ENCODE peak calls at places on chromosomes 1 and 21, in seven cellular contexts. One of them, this sample, is unnamed.

GRCh38 chr1:36966242-36966641 is 68.1 kb downstream of the GRIK3 start:
- DNase-seq in spleen: no peak
- DNase-seq in esophagus muscularis mucosa: no peak
- DNase-seq in transverse colon: no peak
- DNase-seq in breast epithelium: no peak
- DNase-seq in suprapubic skin: no peak
- DNase-seq in vagina: no peak
- DNase-seq in this sample: no peak

GRCh38 chr21:32803651-32804050 is 32.1 kb upstream of the PAXBP1 start:
- DNase-seq in spleen: no peak
- DNase-seq in esophagus muscularis mucosa: peak; percentile 31
- DNase-seq in transverse colon: no peak
- DNase-seq in breast epithelium: no peak
- DNase-seq in suprapubic skin: no peak
- DNase-seq in vagina: no peak
- DNase-seq in this sample: no peak

GRCh38 chr1:60573726-60574409 is 500.3 kb upstream of the C1orf87 start:
- DNase-seq in spleen: no peak
- DNase-seq in esophagus muscularis mucosa: no peak
- DNase-seq in transverse colon: no peak
- DNase-seq in breast epithelium: no peak
- DNase-seq in suprapubic skin: no peak
- DNase-seq in vagina: no peak
- DNase-seq in this sample: no peak

GRCh38 chr1:101438359-101438758 is 201.5 kb downstream of the S1PR1 start:
- DNase-seq in spleen: no peak
- DNase-seq in esophagus muscularis mucosa: no peak
- DNase-seq in transverse colon: no peak
- DNase-seq in breast epithelium: no peak
- DNase-seq in suprapubic skin: no peak
- DNase-seq in vagina: no peak
- DNase-seq in this sample: no peak

GRCh38 chr1:31688233-31688918 is 15.4 kb downstream of the COL16A1 start:
- DNase-seq in spleen: no peak
- DNase-seq in esophagus muscularis mucosa: no peak
- DNase-seq in transverse colon: no peak
- DNase-seq in breast epithelium: no peak
- DNase-seq in suprapubic skin: no peak
- DNase-seq in vagina: no peak
- DNase-seq in this sample: no peak

GRCh38 chr1:169550294-169550693 is 36.0 kb downstream of the F5 start:
- DNase-seq in spleen: no peak
- DNase-seq in esophagus muscularis mucosa: no peak
- DNase-seq in transverse colon: no peak
- DNase-seq in breast epithelium: no peak
- DNase-seq in suprapubic skin: no peak
- DNase-seq in vagina: no peak
- DNase-seq in this sample: no peak

GRCh38 chr1:46532498-46533178 is 18.8 kb downstream of the KNCN start:
- DNase-seq in spleen: peak; percentile 94
- DNase-seq in esophagus muscularis mucosa: no peak
- DNase-seq in transverse colon: peak; percentile 63
- DNase-seq in breast epithelium: no peak
- DNase-seq in suprapubic skin: no peak
- DNase-seq in vagina: no peak
- DNase-seq in this sample: peak; percentile 80

GRCh38 chr21:41664881-41665765 is 101.7 kb downstream of the RIPK4 start:
- DNase-seq in spleen: peak; percentile 62
- DNase-seq in esophagus muscularis mucosa: no peak
- DNase-seq in transverse colon: no peak
- DNase-seq in breast epithelium: no peak
- DNase-seq in suprapubic skin: peak; percentile 75
- DNase-seq in vagina: no peak
- DNase-seq in this sample: no peak

GRCh38 chr1:209893751-209894150 is 44.3 kb upstream of the SYT14 start:
- DNase-seq in spleen: no peak
- DNase-seq in esophagus muscularis mucosa: peak; percentile 7
- DNase-seq in transverse colon: no peak
- DNase-seq in breast epithelium: no peak
- DNase-seq in suprapubic skin: no peak
- DNase-seq in vagina: no peak
- DNase-seq in this sample: no peak

GRCh38 chr1:155062702-155063411 is 683 bp upstream of the EFNA4 start:
- DNase-seq in spleen: peak; percentile 89
- DNase-seq in esophagus muscularis mucosa: no peak
- DNase-seq in transverse colon: peak; percentile 84
- DNase-seq in breast epithelium: peak; percentile 69
- DNase-seq in suprapubic skin: peak; percentile 81
- DNase-seq in vagina: no peak
- DNase-seq in this sample: no peak

GRCh38 chr1:172719066-172719627 is 60.2 kb downstream of the FASLG start:
- DNase-seq in spleen: no peak
- DNase-seq in esophagus muscularis mucosa: no peak
- DNase-seq in transverse colon: no peak
- DNase-seq in breast epithelium: no peak
- DNase-seq in suprapubic skin: no peak
- DNase-seq in vagina: no peak
- DNase-seq in this sample: no peak

GRCh38 chr1:43058545-43059360 is 100.1 kb upstream of the SLC2A1 start:
- DNase-seq in spleen: no peak
- DNase-seq in esophagus muscularis mucosa: no peak
- DNase-seq in transverse colon: no peak
- DNase-seq in breast epithelium: no peak
- DNase-seq in suprapubic skin: no peak
- DNase-seq in vagina: peak; percentile 70
- DNase-seq in this sample: no peak

GRCh38 chr1:33872681-33873080 is 8.8 kb downstream of the HMGB4 start:
- DNase-seq in spleen: no peak
- DNase-seq in esophagus muscularis mucosa: no peak
- DNase-seq in transverse colon: no peak
- DNase-seq in breast epithelium: no peak
- DNase-seq in suprapubic skin: no peak
- DNase-seq in vagina: no peak
- DNase-seq in this sample: no peak

GRCh38 chr1:2928733-2929325 is 92.4 kb upstream of the ACTRT2 start:
- DNase-seq in spleen: no peak
- DNase-seq in esophagus muscularis mucosa: no peak
- DNase-seq in transverse colon: no peak
- DNase-seq in breast epithelium: no peak
- DNase-seq in suprapubic skin: no peak
- DNase-seq in vagina: no peak
- DNase-seq in this sample: no peak

GRCh38 chr1:113947388-113948107 is 18.4 kb downstream of the HIPK1 start:
- DNase-seq in spleen: no peak
- DNase-seq in esophagus muscularis mucosa: no peak
- DNase-seq in transverse colon: no peak
- DNase-seq in breast epithelium: no peak
- DNase-seq in suprapubic skin: no peak
- DNase-seq in vagina: no peak
- DNase-seq in this sample: no peak

GRCh38 chr1:27026621-27027574 is 14.2 kb upstream of the TENT5B start:
- DNase-seq in spleen: no peak
- DNase-seq in esophagus muscularis mucosa: no peak
- DNase-seq in transverse colon: peak; percentile 30
- DNase-seq in breast epithelium: peak; percentile 90
- DNase-seq in suprapubic skin: no peak
- DNase-seq in vagina: no peak
- DNase-seq in this sample: no peak
- TF ChIP-seq POLR2AphosphoS5 in spleen: no peak
- TF ChIP-seq POLR2AphosphoS5 in esophagus muscularis mucosa: no peak
- TF ChIP-seq POLR2AphosphoS5 in transverse colon: no peak
- TF ChIP-seq POLR2AphosphoS5 in breast epithelium: no peak
- TF ChIP-seq POLR2AphosphoS5 in suprapubic skin: no peak
- TF ChIP-seq POLR2AphosphoS5 in vagina: peak; percentile 73
- TF ChIP-seq POLR2AphosphoS5 in this sample: no peak

DNA sequence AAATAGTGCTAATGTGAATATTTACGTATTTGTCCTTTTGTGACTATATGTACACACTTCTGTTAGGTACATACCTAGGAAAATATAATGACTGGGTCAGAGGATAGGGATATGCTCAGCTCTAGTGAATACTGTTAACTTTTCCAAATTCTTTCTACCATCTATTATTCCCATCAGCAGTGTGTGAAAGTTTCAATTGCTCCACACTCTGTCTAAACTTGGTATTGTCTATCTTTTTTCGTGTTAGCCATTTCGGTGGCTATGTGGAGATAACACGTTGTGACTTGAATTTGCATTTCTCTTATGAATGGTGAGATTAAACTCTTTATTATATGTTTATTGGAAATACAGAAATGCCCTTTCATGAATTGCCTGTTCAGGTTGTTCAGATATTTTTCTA is 22.7 kb upstream of the LELP1 start:
- DNase-seq in spleen: no peak
- DNase-seq in esophagus muscularis mucosa: no peak
- DNase-seq in transverse colon: no peak
- DNase-seq in breast epithelium: no peak
- DNase-seq in suprapubic skin: no peak
- DNase-seq in vagina: no peak
- DNase-seq in this sample: no peak
- TF ChIP-seq CTCF in spleen: no peak
- TF ChIP-seq CTCF in esophagus muscularis mucosa: no peak
- TF ChIP-seq CTCF in transverse colon: no peak
- TF ChIP-seq CTCF in breast epithelium: no peak
- TF ChIP-seq CTCF in suprapubic skin: no peak
- TF ChIP-seq CTCF in vagina: no peak
- TF ChIP-seq CTCF in this sample: no peak

GRCh38 chr1:44760876-44761275 is 14.5 kb upstream of the RPS8 start:
- DNase-seq in spleen: no peak
- DNase-seq in esophagus muscularis mucosa: no peak
- DNase-seq in transverse colon: no peak
- DNase-seq in breast epithelium: no peak
- DNase-seq in suprapubic skin: no peak
- DNase-seq in vagina: no peak
- DNase-seq in this sample: no peak

GRCh38 chr1:44757420-44757819 is 17.8 kb downstream of the KIF2C start:
- DNase-seq in spleen: no peak
- DNase-seq in esophagus muscularis mucosa: no peak
- DNase-seq in transverse colon: no peak
- DNase-seq in breast epithelium: no peak
- DNase-seq in suprapubic skin: no peak
- DNase-seq in vagina: no peak
- DNase-seq in this sample: no peak

GRCh38 chr1:44759077-44759476 is 16.3 kb upstream of the RPS8 start:
- DNase-seq in spleen: no peak
- DNase-seq in esophagus muscularis mucosa: no peak
- DNase-seq in transverse colon: no peak
- DNase-seq in breast epithelium: no peak
- DNase-seq in suprapubic skin: no peak
- DNase-seq in vagina: no peak
- DNase-seq in this sample: no peak
- TF ChIP-seq POLR2A in spleen: no peak
- TF ChIP-seq POLR2A in esophagus muscularis mucosa: no peak
- TF ChIP-seq POLR2A in transverse colon: no peak
- TF ChIP-seq POLR2A in breast epithelium: no peak
- TF ChIP-seq POLR2A in suprapubic skin: no peak
- TF ChIP-seq POLR2A in vagina: no peak
- TF ChIP-seq POLR2A in this sample: no peak

GRCh38 chr1:6185635-6186382 is 5.7 kb upstream of the CHD5 start:
- DNase-seq in spleen: no peak
- DNase-seq in esophagus muscularis mucosa: no peak
- DNase-seq in transverse colon: no peak
- DNase-seq in breast epithelium: no peak
- DNase-seq in suprapubic skin: no peak
- DNase-seq in vagina: no peak
- DNase-seq in this sample: no peak
- TF ChIP-seq POLR2AphosphoS5 in spleen: no peak
- TF ChIP-seq POLR2AphosphoS5 in esophagus muscularis mucosa: no peak
- TF ChIP-seq POLR2AphosphoS5 in transverse colon: no peak
- TF ChIP-seq POLR2AphosphoS5 in breast epithelium: no peak
- TF ChIP-seq POLR2AphosphoS5 in suprapubic skin: no peak
- TF ChIP-seq POLR2AphosphoS5 in vagina: no peak
- TF ChIP-seq POLR2AphosphoS5 in this sample: no peak

GRCh38 chr1:109112056-109112651 is 1.8 kb upstream of the ELAPOR1 start:
- DNase-seq in spleen: no peak
- DNase-seq in esophagus muscularis mucosa: no peak
- DNase-seq in transverse colon: no peak
- DNase-seq in breast epithelium: no peak
- DNase-seq in suprapubic skin: no peak
- DNase-seq in vagina: no peak
- DNase-seq in this sample: no peak
- TF ChIP-seq CTCF in spleen: no peak
- TF ChIP-seq CTCF in esophagus muscularis mucosa: no peak
- TF ChIP-seq CTCF in transverse colon: no peak
- TF ChIP-seq CTCF in breast epithelium: no peak
- TF ChIP-seq CTCF in suprapubic skin: peak; percentile 18
- TF ChIP-seq CTCF in vagina: no peak
- TF ChIP-seq CTCF in this sample: no peak